ENCODE peak calls at places on chromosome 1, in ten cellular contexts. G is CD4-positive, CD25-positive, alpha-beta regulatory T cell; N is heart left ventricle; X is CD8-positive, alpha-beta memory T cell; W is mesenchymal stem cell; I is effector memory CD4-positive, alpha-beta T cell; B is right lobe of liver; C is mesendoderm; D is breast epithelium; M is stomach. J is an unnamed sample. For H3K4me1, the result is how much of the 10 kb centered on the place peaks cover.

GRCh38 chr1:176183618-176184017 is 23.5 kb downstream of the COP1 start:
- DNase-seq in X (no peak), W (peak), B (no peak), G (no peak), C (no peak), M (no peak), N (no peak), D (no peak), I (no peak), J (no peak)

GRCh38 chr1:14817223-14818170 is 219.0 kb downstream of the KAZN start:
- DNase-seq in M (no peak), N (no peak), D (no peak), G (no peak), W (no peak), C (no peak), I (no peak), X (no peak), B (no peak), J (no peak)

GRCh38 chr1:19079541-19079940 is 123.1 kb upstream of the IFFO2 start:
- DNase-seq in W (no peak), D (no peak), X (no peak), M (no peak), N (no peak), B (no peak), G (no peak), I (no peak), C (no peak), J (no peak)

GRCh38 chr1:97004054-97004453 is 282.5 kb downstream of the PTBP2 start:
- DNase-seq in W (no peak), D (no peak), N (no peak), M (no peak), G (no peak), I (no peak), C (no peak), B (no peak), X (no peak), J (no peak)

GRCh38 chr1:31596737-31597097 is 20.4 kb downstream of the TINAGL1 start:
- DNase-seq in C (no peak), N (no peak), M (no peak), G (peak), X (no peak), B (no peak), W (no peak), I (no peak), D (no peak), J (no peak)

GRCh38 chr1:162407539-162407938 is 4.4 kb downstream of the SH2D1B start:
- DNase-seq in I (no peak), W (no peak), B (no peak), G (no peak), N (no peak), M (no peak), D (no peak), C (no peak), X (no peak), J (no peak)

GRCh38 chr1:206658264-206658980 is 23.1 kb downstream of the DYRK3 start:
- DNase-seq in D (no peak), X (peak), W (peak), B (peak), M (peak), G (peak), C (peak), N (peak), I (peak), J (no peak)

GRCh38 chr1:98049370-98050115 is 128.7 kb upstream of the DPYD start:
- DNase-seq in B (peak), M (peak), D (no peak), C (peak), G (no peak), W (no peak), N (no peak), I (no peak), X (no peak), J (no peak)

GRCh38 chr1:7549277-7549676 is 221.8 kb upstream of the VAMP3 start:
- DNase-seq in B (peak), G (peak), W (peak), D (peak), I (no peak), N (peak), M (no peak), X (no peak), C (peak), J (peak)

GRCh38 chr1:22241250-22241649 is 98.4 kb upstream of the WNT4 start:
- DNase-seq in N (no peak), M (no peak), W (no peak), B (no peak), D (no peak), I (no peak), X (no peak), G (no peak), C (no peak), J (no peak)

GRCh38 chr1:185804608-185805007 is 70.4 kb downstream of the HMCN1 start:
- DNase-seq in B (no peak), D (no peak), W (no peak), G (no peak), C (no peak), M (no peak), I (no peak), N (no peak), X (no peak), J (no peak)

GRCh38 chr1:194469282-194469681 is 1282.9 kb upstream of the B3GALT2 start:
- DNase-seq in B (no peak), D (no peak), W (no peak), N (no peak), X (no peak), G (no peak), C (no peak), M (no peak), I (no peak), J (no peak)

GRCh38 chr1:29409616-29410015 is 173.3 kb downstream of the PTPRU start:
- DNase-seq in D (no peak), X (no peak), W (no peak), G (no peak), I (no peak), C (no peak), B (no peak), N (no peak), M (no peak), J (no peak)

GRCh38 chr1:79323240-79324025 is 316.9 kb upstream of the ADGRL4 start:
- DNase-seq in X (no peak), C (peak), W (peak), B (no peak), D (no peak), G (no peak), I (no peak), M (no peak), N (no peak), J (no peak)

GRCh38 chr1:7422561-7422960 is 348.5 kb upstream of the VAMP3 start:
- DNase-seq in B (peak), M (no peak), I (no peak), G (no peak), C (no peak), X (no peak), N (peak), D (no peak), W (no peak), J (peak)

GRCh38 chr1:181139631-181140051 is 51.1 kb downstream of the IER5 start:
- DNase-seq in D (no peak), X (no peak), N (no peak), W (peak), C (no peak), B (no peak), M (no peak), I (no peak), G (no peak), J (peak)

GRCh38 chr1:228784191-228784590 is 48.9 kb downstream of the RHOU start:
- DNase-seq in B (no peak), G (no peak), N (no peak), I (no peak), M (no peak), C (no peak), X (no peak), W (no peak), D (no peak), J (no peak)

GRCh38 chr1:228146761-228147693 is 2.7 kb upstream of the GJC2 start:
- DNase-seq in X (no peak), G (no peak), W (no peak), N (no peak), D (no peak), B (no peak), C (no peak), M (no peak), I (no peak), J (no peak)

GRCh38 chr1:9314101-9314500 is 21.4 kb downstream of the SPSB1 start:
- DNase-seq in D (no peak), C (no peak), G (no peak), M (no peak), N (no peak), X (no peak), B (no peak), I (no peak), W (no peak), J (no peak)

GRCh38 chr1:165452336-165453130 is 7.6 kb upstream of the RXRG start:
- DNase-seq in G (no peak), D (no peak), W (no peak), X (no peak), B (no peak), C (no peak), N (peak), M (no peak), I (no peak), J (no peak)

GRCh38 chr1:205585835-205586785 is 45.7 kb downstream of the ELK4 start:
- DNase-seq in M (no peak), C (no peak), G (no peak), W (no peak), B (no peak), D (no peak), I (no peak), N (no peak), X (no peak), J (peak)

GRCh38 chr1:246789454-246790339 is 65.5 kb downstream of the SCCPDH start:
- DNase-seq in D (no peak), I (no peak), N (no peak), C (no peak), X (no peak), B (no peak), W (no peak), G (no peak), M (no peak), J (no peak)

GRCh38 chr1:207039380-207040180 is 7.0 kb upstream of the C1orf116 start:
- DNase-seq in X (no peak), C (no peak), M (no peak), B (no peak), D (no peak), G (no peak), N (no peak), W (no peak), I (no peak), J (no peak)

GRCh38 chr1:198088360-198089071 is 68.3 kb upstream of the NEK7 start:
- DNase-seq in M (no peak), X (no peak), G (peak), D (no peak), I (no peak), B (no peak), N (no peak), C (peak), W (peak), J (no peak)

GRCh38 chr1:32276328-32276727 is 15.6 kb upstream of the HDAC1 start:
- DNase-seq in X (no peak), G (no peak), I (no peak), B (no peak), N (no peak), C (no peak), M (no peak), W (no peak), D (no peak), J (no peak)

GRCh38 chr1:20178634-20179368 is 7.1 kb upstream of the UBXN10 start:
- DNase-seq in G (no peak), X (no peak), D (no peak), I (no peak), W (no peak), C (no peak), M (no peak), N (no peak), B (no peak), J (no peak)

GRCh38 chr1:6248798-6249731 is 5.1 kb downstream of the HES3 start:
- DNase-seq in C (no peak), G (no peak), I (no peak), B (peak), N (no peak), D (no peak), X (no peak), M (no peak), W (no peak), J (no peak)

GRCh38 chr1:16727190-16728111 is 12.9 kb upstream of the RNU1-4 start:
- DNase-seq in M (peak), G (peak), C (peak), W (peak), I (no peak), D (peak), N (peak), X (peak), B (peak), J (peak)

GRCh38 chr1:36910281-36910725 is 124.0 kb downstream of the GRIK3 start:
- DNase-seq in C (no peak), W (no peak), I (no peak), X (no peak), N (no peak), D (no peak), G (no peak), B (no peak), M (no peak), J (no peak)

GRCh38 chr1:8334106-8334851 is 16.4 kb downstream of the SLC45A1 start:
- DNase-seq in I (no peak), B (no peak), W (no peak), M (no peak), N (no peak), X (no peak), G (no peak), D (no peak), C (no peak), J (no peak)

GRCh38 chr1:31934251-31934650 is 3.9 kb downstream of the PTP4A2 start:
- DNase-seq in D (no peak), W (no peak), I (no peak), B (no peak), N (no peak), C (no peak), X (no peak), G (no peak), M (no peak), J (no peak)

GRCh38 chr1:1431845-1432565 is 3.5 kb upstream of the VWA1 start:
- DNase-seq in M (peak), G (no peak), D (no peak), I (no peak), W (peak), B (peak), X (no peak), C (peak), N (peak), J (no peak)

GRCh38 chr1:1430114-1430982 is 5.1 kb upstream of the VWA1 start:
- DNase-seq in X (no peak), M (peak), B (peak), C (peak), N (peak), G (no peak), I (no peak), D (peak), W (peak), J (no peak)

GRCh38 chr1:1431006-1431844 is 4.3 kb upstream of the VWA1 start:
- DNase-seq in M (no peak), N (peak), G (no peak), I (no peak), B (peak), W (no peak), D (no peak), X (no peak), C (peak), J (no peak)

GRCh38 chr1:1428174-1428573 is 7.1 kb upstream of the ANKRD65 start:
- DNase-seq in M (no peak), X (no peak), C (peak), D (no peak), I (no peak), W (no peak), N (no peak), G (no peak), B (peak), J (no peak)

GRCh38 chr1:1429671-1430073 is 5.8 kb upstream of the VWA1 start:
- DNase-seq in W (peak), M (no peak), B (peak), X (no peak), G (no peak), D (no peak), C (peak), N (no peak), I (no peak), J (no peak)
- H3K4me1 ChIP-seq in W (half or more), M (half or more), B (under half), X (under half), G (under half), D (under half), C (under half), N (under half), I (under half), J (under half)

GRCh38 chr1:177211231-177211630 is 40.5 kb downstream of the BRINP2 start:
- DNase-seq in X (no peak), I (no peak), C (no peak), N (no peak), D (no peak), W (peak), G (no peak), M (no peak), B (no peak), J (no peak)

GRCh38 chr1:177210071-177210470 is 39.3 kb downstream of the BRINP2 start:
- DNase-seq in X (no peak), B (no peak), I (no peak), M (no peak), D (no peak), W (peak), C (no peak), G (no peak), N (no peak), J (no peak)

GRCh38 chr1:177206831-177207230 is 36.1 kb downstream of the BRINP2 start:
- DNase-seq in B (no peak), X (no peak), M (no peak), G (no peak), C (no peak), N (no peak), W (peak), I (no peak), D (no peak), J (no peak)

GRCh38 chr1:177208920-177209319 is 38.2 kb downstream of the BRINP2 start:
- DNase-seq in W (no peak), I (no peak), N (no peak), B (no peak), C (no peak), G (no peak), X (no peak), M (no peak), D (no peak), J (no peak)

DNA sequence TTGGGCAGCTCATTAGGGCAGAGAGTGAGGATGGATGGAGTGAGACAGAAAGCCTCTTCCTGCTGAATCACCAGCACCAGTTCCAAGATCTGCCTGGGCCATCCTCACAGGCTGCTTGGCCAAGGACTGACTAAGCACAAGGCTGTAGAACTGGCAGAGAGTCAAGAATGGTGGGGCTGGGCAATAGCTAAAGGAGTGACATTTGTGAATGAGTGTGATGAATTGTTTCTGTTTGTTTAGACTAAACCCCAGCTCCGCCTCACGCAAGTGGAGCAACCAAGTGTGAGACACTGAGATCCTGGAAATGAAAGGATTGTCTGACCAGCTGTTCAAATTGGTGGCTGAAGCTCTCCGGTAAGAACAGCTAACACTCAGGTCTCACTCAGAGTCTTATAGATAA is 38.6 kb downstream of the BRINP2 start:
- DNase-seq in M (peak), B (peak), I (no peak), C (peak), D (peak), G (no peak), X (no peak), W (peak), N (peak), J (peak)
- H3K4me3 ChIP-seq in M (no peak), B (peak), I (no peak), C (no peak), D (no peak), G (no peak), X (no peak), W (no peak), N (no peak), J (no peak)

DNA sequence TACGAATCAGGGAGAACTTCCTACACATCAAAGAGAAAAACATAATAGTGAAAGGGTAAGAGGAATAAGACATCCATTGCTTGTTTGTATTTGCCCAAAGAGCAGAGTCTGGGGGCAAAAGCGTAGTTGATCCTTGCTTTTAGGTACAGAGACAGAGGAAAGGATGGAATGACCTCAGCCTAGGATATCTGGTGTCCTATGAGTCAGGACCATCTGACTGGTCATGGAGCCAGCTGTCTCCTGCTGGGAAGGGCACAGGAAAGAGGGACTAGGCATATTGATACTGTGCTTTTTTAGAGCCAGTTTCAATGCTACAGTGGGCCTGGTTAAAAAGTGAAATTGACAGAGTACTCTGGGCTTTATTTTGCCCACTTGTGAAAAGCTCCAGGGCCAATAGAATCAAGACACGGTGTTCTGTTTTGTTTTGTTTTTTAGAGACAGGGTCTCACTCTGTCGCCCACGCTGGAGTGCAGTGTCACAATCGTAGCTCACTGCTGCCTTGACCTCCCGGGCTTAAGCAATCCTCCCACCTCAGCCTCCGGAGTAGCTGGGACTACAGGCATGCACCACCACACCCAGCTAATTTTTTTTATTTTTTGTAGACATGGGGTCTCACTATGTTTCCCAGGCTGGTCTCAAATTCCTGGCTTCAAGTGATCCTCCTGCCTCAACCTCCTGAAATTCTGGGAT is 3.2 kb downstream of the PLEKHO1 start:
- DNase-seq in B (no peak), G (no peak), D (no peak), C (peak), M (no peak), I (no peak), X (no peak), N (peak), W (peak), J (no peak)
- H3K27ac ChIP-seq in B (no peak), G (peak), D (peak), C (no peak), M (no peak), I (no peak), X (no peak), N (peak), W (no peak), J (no peak)

DNA sequence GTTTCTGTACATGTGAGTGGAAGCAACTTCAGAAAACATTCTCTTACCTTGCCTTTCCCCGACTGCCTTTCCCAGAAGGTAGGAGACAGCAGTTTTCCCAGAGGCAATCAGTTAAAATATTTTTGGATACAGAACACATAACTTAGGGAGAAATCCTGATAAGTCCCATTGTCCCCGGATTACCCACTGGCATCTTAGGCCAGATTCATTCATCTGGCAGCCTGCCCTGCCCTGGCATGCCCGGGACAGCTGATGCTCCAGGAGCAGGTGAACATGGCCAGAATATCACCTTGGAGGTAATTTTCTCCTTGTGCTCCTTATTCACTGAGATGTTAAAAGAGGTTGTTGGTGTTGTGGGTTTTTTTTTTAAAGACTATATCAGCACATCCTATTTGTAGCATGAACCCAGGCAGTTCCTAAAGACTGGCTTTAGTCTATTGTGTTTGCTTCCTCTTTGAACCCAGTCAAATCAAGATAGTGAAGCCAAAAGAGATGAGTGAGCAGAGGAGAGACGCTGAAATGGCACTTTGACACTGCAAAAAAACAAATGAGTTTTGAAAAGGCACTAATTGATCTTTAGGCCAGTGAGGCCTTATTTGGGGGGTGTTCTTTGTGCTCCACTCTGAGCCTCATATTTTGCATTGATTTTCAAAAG is 139.6 kb downstream of the PLPP3 start:
- DNase-seq in B (peak), I (no peak), D (no peak), X (no peak), W (no peak), M (no peak), G (no peak), C (no peak), N (peak), J (no peak)
- H3K4me1 ChIP-seq in B (under half), I (under half), D (under half), X (under half), W (under half), M (under half), G (under half), C (under half), N (under half), J (under half)

GRCh38 chr1:40058453-40059291 is 18.1 kb downstream of the CAP1 start:
- DNase-seq in W (peak), G (no peak), X (no peak), D (no peak), M (no peak), I (no peak), N (no peak), C (no peak), B (no peak), J (no peak)

GRCh38 chr1:40058097-40058452 is 17.5 kb downstream of the CAP1 start:
- DNase-seq in I (no peak), X (no peak), C (no peak), N (no peak), B (no peak), G (no peak), W (no peak), M (no peak), D (no peak), J (no peak)

GRCh38 chr1:40059292-40059959 is 18.9 kb downstream of the CAP1 start:
- DNase-seq in G (peak), M (no peak), W (peak), B (no peak), N (no peak), I (no peak), C (peak), X (peak), D (no peak), J (no peak)

GRCh38 chr1:40056519-40057309 is 16.2 kb downstream of the CAP1 start:
- DNase-seq in G (no peak), C (no peak), I (no peak), B (no peak), D (no peak), X (no peak), N (no peak), W (no peak), M (no peak), J (no peak)

GRCh38 chr1:40057310-40058030 is 16.9 kb downstream of the CAP1 start:
- DNase-seq in C (peak), N (no peak), M (no peak), I (no peak), B (no peak), D (no peak), W (no peak), G (no peak), X (no peak), J (no peak)
- H3K4me3 ChIP-seq in C (no peak), N (no peak), M (no peak), I (no peak), B (no peak), D (no peak), W (no peak), G (peak), X (peak), J (no peak)